ENCODE peak calls at places on chromosomes 1 and 21, in six cellular contexts. One of them, this sample, is unnamed.

GRCh38 chr21:34647552-34647951 is 21.2 kb upstream of the CLIC6 start:
- DNase-seq in aorta: no peak
- DNase-seq in ureter: peak
- DNase-seq in CD4-positive, alpha-beta T cell: no peak
- DNase-seq in stimulated activated naive CD4-positive, alpha-beta T cell: no peak
- DNase-seq in coronary artery: peak
- DNase-seq in this sample: no peak

GRCh38 chr1:203291201-203292096 is 13.9 kb upstream of the BTG2 start:
- DNase-seq in aorta: peak
- DNase-seq in stimulated activated naive CD4-positive, alpha-beta T cell: no peak
- DNase-seq in ureter: no peak
- DNase-seq in CD4-positive, alpha-beta T cell: no peak
- DNase-seq in coronary artery: no peak
- DNase-seq in this sample: no peak

GRCh38 chr21:38054334-38054733 is 138.1 kb upstream of the KCNJ6 start:
- DNase-seq in ureter: no peak
- DNase-seq in coronary artery: no peak
- DNase-seq in CD4-positive, alpha-beta T cell: no peak
- DNase-seq in aorta: no peak
- DNase-seq in stimulated activated naive CD4-positive, alpha-beta T cell: no peak
- DNase-seq in this sample: no peak

GRCh38 chr1:15444476-15445389 is 6.5 kb downstream of the CTRC start:
- DNase-seq in CD4-positive, alpha-beta T cell: no peak
- DNase-seq in ureter: no peak
- DNase-seq in aorta: no peak
- DNase-seq in stimulated activated naive CD4-positive, alpha-beta T cell: no peak
- DNase-seq in coronary artery: no peak
- DNase-seq in this sample: no peak

GRCh38 chr21:36235058-36235582 is 78.5 kb downstream of the DOP1B start:
- DNase-seq in stimulated activated naive CD4-positive, alpha-beta T cell: no peak
- DNase-seq in CD4-positive, alpha-beta T cell: no peak
- DNase-seq in aorta: no peak
- DNase-seq in ureter: no peak
- DNase-seq in coronary artery: no peak
- DNase-seq in this sample: no peak

GRCh38 chr1:151905070-151905442 is 4.3 kb downstream of the THEM4 start:
- DNase-seq in ureter: no peak
- DNase-seq in stimulated activated naive CD4-positive, alpha-beta T cell: peak
- DNase-seq in coronary artery: no peak
- DNase-seq in aorta: no peak
- DNase-seq in CD4-positive, alpha-beta T cell: peak
- DNase-seq in this sample: no peak

GRCh38 chr1:110163591-110163990 is 13.3 kb downstream of the SLC6A17 start:
- DNase-seq in stimulated activated naive CD4-positive, alpha-beta T cell: no peak
- DNase-seq in aorta: no peak
- DNase-seq in ureter: no peak
- DNase-seq in CD4-positive, alpha-beta T cell: no peak
- DNase-seq in coronary artery: no peak
- DNase-seq in this sample: no peak

GRCh38 chr1:74357150-74357549 is 122.0 kb downstream of the TNNI3K start:
- DNase-seq in ureter: no peak
- DNase-seq in aorta: no peak
- DNase-seq in CD4-positive, alpha-beta T cell: no peak
- DNase-seq in stimulated activated naive CD4-positive, alpha-beta T cell: no peak
- DNase-seq in coronary artery: no peak
- DNase-seq in this sample: no peak

GRCh38 chr1:202018476-202019234 is 8.3 kb downstream of the ELF3 start:
- DNase-seq in coronary artery: no peak
- DNase-seq in ureter: peak
- DNase-seq in stimulated activated naive CD4-positive, alpha-beta T cell: no peak
- DNase-seq in CD4-positive, alpha-beta T cell: no peak
- DNase-seq in aorta: no peak
- DNase-seq in this sample: no peak

GRCh38 chr1:47507921-47508894 is 70.4 kb downstream of the FOXD2 start:
- DNase-seq in ureter: peak
- DNase-seq in CD4-positive, alpha-beta T cell: no peak
- DNase-seq in aorta: peak
- DNase-seq in coronary artery: no peak
- DNase-seq in stimulated activated naive CD4-positive, alpha-beta T cell: no peak
- DNase-seq in this sample: no peak

GRCh38 chr21:31370893-31371652 is 27.0 kb upstream of the TIAM1 start:
- DNase-seq in coronary artery: no peak
- DNase-seq in stimulated activated naive CD4-positive, alpha-beta T cell: no peak
- DNase-seq in aorta: no peak
- DNase-seq in CD4-positive, alpha-beta T cell: no peak
- DNase-seq in ureter: no peak
- DNase-seq in this sample: peak

GRCh38 chr1:47568763-47569162 is 130.9 kb downstream of the FOXD2 start:
- DNase-seq in aorta: no peak
- DNase-seq in coronary artery: no peak
- DNase-seq in CD4-positive, alpha-beta T cell: no peak
- DNase-seq in ureter: no peak
- DNase-seq in stimulated activated naive CD4-positive, alpha-beta T cell: no peak
- DNase-seq in this sample: no peak

GRCh38 chr1:89567797-89568196 is 43.2 kb downstream of the LRRC8B start:
- DNase-seq in stimulated activated naive CD4-positive, alpha-beta T cell: no peak
- DNase-seq in CD4-positive, alpha-beta T cell: no peak
- DNase-seq in ureter: no peak
- DNase-seq in coronary artery: no peak
- DNase-seq in aorta: no peak
- DNase-seq in this sample: no peak

GRCh38 chr1:114359791-114360190 is 151.2 kb downstream of the TRIM33 start:
- DNase-seq in CD4-positive, alpha-beta T cell: no peak
- DNase-seq in ureter: no peak
- DNase-seq in coronary artery: no peak
- DNase-seq in aorta: no peak
- DNase-seq in stimulated activated naive CD4-positive, alpha-beta T cell: no peak
- DNase-seq in this sample: no peak

GRCh38 chr1:115112496-115113375 is 23.4 kb upstream of the TSPAN2 start:
- DNase-seq in ureter: no peak
- DNase-seq in coronary artery: no peak
- DNase-seq in stimulated activated naive CD4-positive, alpha-beta T cell: peak
- DNase-seq in CD4-positive, alpha-beta T cell: peak
- DNase-seq in aorta: no peak
- DNase-seq in this sample: no peak

GRCh38 chr1:207805841-207806421 is 54.1 kb downstream of the CD46 start:
- DNase-seq in stimulated activated naive CD4-positive, alpha-beta T cell: no peak
- DNase-seq in coronary artery: peak
- DNase-seq in CD4-positive, alpha-beta T cell: no peak
- DNase-seq in ureter: peak
- DNase-seq in aorta: peak
- DNase-seq in this sample: peak

GRCh38 chr21:33308586-33309490 is 15.9 kb upstream of the IFNAR1 start:
- DNase-seq in aorta: no peak
- DNase-seq in stimulated activated naive CD4-positive, alpha-beta T cell: peak
- DNase-seq in ureter: no peak
- DNase-seq in coronary artery: no peak
- DNase-seq in CD4-positive, alpha-beta T cell: peak
- DNase-seq in this sample: no peak

GRCh38 chr1:25565188-25565591 is 21.8 kb downstream of the LDLRAP1 start:
- DNase-seq in CD4-positive, alpha-beta T cell: peak
- DNase-seq in aorta: no peak
- DNase-seq in ureter: no peak
- DNase-seq in stimulated activated naive CD4-positive, alpha-beta T cell: peak
- DNase-seq in coronary artery: no peak
- DNase-seq in this sample: no peak

GRCh38 chr1:23581219-23581618 is 21.9 kb upstream of the ID3 start:
- DNase-seq in ureter: no peak
- DNase-seq in stimulated activated naive CD4-positive, alpha-beta T cell: no peak
- DNase-seq in coronary artery: no peak
- DNase-seq in aorta: peak
- DNase-seq in CD4-positive, alpha-beta T cell: no peak
- DNase-seq in this sample: no peak

GRCh38 chr1:235763962-235764361 is 102.7 kb downstream of the LYST start:
- DNase-seq in coronary artery: no peak
- DNase-seq in ureter: no peak
- DNase-seq in CD4-positive, alpha-beta T cell: no peak
- DNase-seq in aorta: no peak
- DNase-seq in stimulated activated naive CD4-positive, alpha-beta T cell: no peak
- DNase-seq in this sample: no peak

GRCh38 chr1:193019442-193020026 is 39.6 kb downstream of the UCHL5 start:
- DNase-seq in stimulated activated naive CD4-positive, alpha-beta T cell: no peak
- DNase-seq in CD4-positive, alpha-beta T cell: no peak
- DNase-seq in ureter: no peak
- DNase-seq in aorta: no peak
- DNase-seq in coronary artery: no peak
- DNase-seq in this sample: no peak

GRCh38 chr1:46492871-46493270 is 3.2 kb downstream of the DMBX1 start:
- DNase-seq in coronary artery: no peak
- DNase-seq in ureter: no peak
- DNase-seq in aorta: peak
- DNase-seq in CD4-positive, alpha-beta T cell: no peak
- DNase-seq in stimulated activated naive CD4-positive, alpha-beta T cell: no peak
- DNase-seq in this sample: no peak

GRCh38 chr1:87989346-87989745 is 660.7 kb downstream of the LMO4 start:
- DNase-seq in stimulated activated naive CD4-positive, alpha-beta T cell: no peak
- DNase-seq in ureter: no peak
- DNase-seq in aorta: no peak
- DNase-seq in CD4-positive, alpha-beta T cell: no peak
- DNase-seq in coronary artery: no peak
- DNase-seq in this sample: no peak

GRCh38 chr1:161483361-161483760 is 21.9 kb upstream of the FCGR2A start:
- DNase-seq in aorta: no peak
- DNase-seq in ureter: no peak
- DNase-seq in stimulated activated naive CD4-positive, alpha-beta T cell: no peak
- DNase-seq in coronary artery: no peak
- DNase-seq in CD4-positive, alpha-beta T cell: no peak
- DNase-seq in this sample: no peak

GRCh38 chr1:43396059-43396458 is 6.4 kb downstream of the SZT2 start:
- DNase-seq in ureter: no peak
- DNase-seq in CD4-positive, alpha-beta T cell: no peak
- DNase-seq in coronary artery: no peak
- DNase-seq in stimulated activated naive CD4-positive, alpha-beta T cell: no peak
- DNase-seq in aorta: no peak
- DNase-seq in this sample: no peak

GRCh38 chr21:37700641-37701202 is 215.5 kb downstream of the KCNJ6 start:
- DNase-seq in coronary artery: no peak
- DNase-seq in aorta: peak
- DNase-seq in CD4-positive, alpha-beta T cell: no peak
- DNase-seq in stimulated activated naive CD4-positive, alpha-beta T cell: no peak
- DNase-seq in ureter: no peak
- DNase-seq in this sample: no peak

GRCh38 chr1:224203243-224204016 is 20.4 kb downstream of the DEGS1 start:
- DNase-seq in stimulated activated naive CD4-positive, alpha-beta T cell: no peak
- DNase-seq in CD4-positive, alpha-beta T cell: no peak
- DNase-seq in coronary artery: no peak
- DNase-seq in ureter: no peak
- DNase-seq in aorta: peak
- DNase-seq in this sample: no peak

GRCh38 chr1:206684003-206684402 is 702 bp upstream of the MAPKAPK2 start:
- DNase-seq in CD4-positive, alpha-beta T cell: no peak
- DNase-seq in aorta: no peak
- DNase-seq in ureter: no peak
- DNase-seq in coronary artery: no peak
- DNase-seq in stimulated activated naive CD4-positive, alpha-beta T cell: no peak
- DNase-seq in this sample: no peak

GRCh38 chr1:55279627-55280026 is 64.5 kb upstream of the USP24 start:
- DNase-seq in coronary artery: no peak
- DNase-seq in aorta: no peak
- DNase-seq in CD4-positive, alpha-beta T cell: no peak
- DNase-seq in stimulated activated naive CD4-positive, alpha-beta T cell: no peak
- DNase-seq in ureter: no peak
- DNase-seq in this sample: no peak

GRCh38 chr1:66998972-66999371 is 55.0 kb downstream of the SLC35D1 start:
- DNase-seq in ureter: no peak
- DNase-seq in coronary artery: no peak
- DNase-seq in CD4-positive, alpha-beta T cell: no peak
- DNase-seq in stimulated activated naive CD4-positive, alpha-beta T cell: no peak
- DNase-seq in aorta: no peak
- DNase-seq in this sample: no peak

This sample was measured in osteocyte.